ENCODE peak calls at places on chromosomes 11 and 22, in seven cellular contexts. One of them, this sample, is unnamed.

GRCh38 chr11:70524096-70524922 is 126.0 kb downstream of the CTTN start:
- DNase-seq in activated B cell treated with CpG ODN at 0.5 μM for 24 hours: no peak
- DNase-seq in astrocyte of the spinal cord: no peak
- DNase-seq in heart left ventricle: no peak
- DNase-seq in neural progenitor cell: no peak
- DNase-seq in body of pancreas: no peak
- DNase-seq in endothelial cell: no peak
- DNase-seq in this sample: no peak

GRCh38 chr22:31647516-31647915 is 14.5 kb downstream of the PISD start:
- DNase-seq in activated B cell treated with CpG ODN at 0.5 μM for 24 hours: no peak
- DNase-seq in astrocyte of the spinal cord: peak; percentile 76
- DNase-seq in heart left ventricle: no peak
- DNase-seq in neural progenitor cell: no peak
- DNase-seq in body of pancreas: no peak
- DNase-seq in endothelial cell: no peak
- DNase-seq in this sample: no peak

GRCh38 chr11:123450593-123450992 is 20.5 kb downstream of the GRAMD1B start:
- DNase-seq in activated B cell treated with CpG ODN at 0.5 μM for 24 hours: no peak
- DNase-seq in astrocyte of the spinal cord: peak; percentile 33
- DNase-seq in heart left ventricle: peak; percentile 34
- DNase-seq in neural progenitor cell: no peak
- DNase-seq in body of pancreas: no peak
- DNase-seq in endothelial cell: no peak
- DNase-seq in this sample: no peak

GRCh38 chr22:28894320-28894719 is 10.9 kb downstream of the ZNRF3 start:
- DNase-seq in activated B cell treated with CpG ODN at 0.5 μM for 24 hours: no peak
- DNase-seq in astrocyte of the spinal cord: no peak
- DNase-seq in heart left ventricle: peak; percentile 54
- DNase-seq in neural progenitor cell: no peak
- DNase-seq in body of pancreas: peak; percentile 34
- DNase-seq in endothelial cell: no peak
- DNase-seq in this sample: no peak

GRCh38 chr11:128497057-128497957 is 90.1 kb downstream of the ETS1 start:
- DNase-seq in activated B cell treated with CpG ODN at 0.5 μM for 24 hours: peak; percentile 43
- DNase-seq in astrocyte of the spinal cord: peak; percentile 99
- DNase-seq in heart left ventricle: peak; percentile 62
- DNase-seq in neural progenitor cell: no peak
- DNase-seq in body of pancreas: peak; percentile 58
- DNase-seq in endothelial cell: no peak
- DNase-seq in this sample: no peak

GRCh38 chr11:2379471-2380174 is 2.5 kb downstream of the CD81 start:
- DNase-seq in activated B cell treated with CpG ODN at 0.5 μM for 24 hours: no peak
- DNase-seq in astrocyte of the spinal cord: no peak
- DNase-seq in heart left ventricle: peak; percentile 42
- DNase-seq in neural progenitor cell: no peak
- DNase-seq in body of pancreas: peak; percentile 14
- DNase-seq in endothelial cell: no peak
- DNase-seq in this sample: no peak

GRCh38 chr11:612201-612960 is 3.4 kb downstream of the IRF7 start:
- DNase-seq in activated B cell treated with CpG ODN at 0.5 μM for 24 hours: no peak
- DNase-seq in astrocyte of the spinal cord: no peak
- DNase-seq in heart left ventricle: no peak
- DNase-seq in neural progenitor cell: peak; percentile 48
- DNase-seq in body of pancreas: no peak
- DNase-seq in endothelial cell: no peak
- DNase-seq in this sample: no peak

GRCh38 chr11:97234016-97234415 is 844.2 kb downstream of the JRKL start:
- DNase-seq in activated B cell treated with CpG ODN at 0.5 μM for 24 hours: no peak
- DNase-seq in astrocyte of the spinal cord: no peak
- DNase-seq in heart left ventricle: no peak
- DNase-seq in neural progenitor cell: no peak
- DNase-seq in body of pancreas: no peak
- DNase-seq in endothelial cell: no peak
- DNase-seq in this sample: no peak

GRCh38 chr11:114304969-114305368 is 8.8 kb downstream of the NNMT start:
- DNase-seq in activated B cell treated with CpG ODN at 0.5 μM for 24 hours: no peak
- DNase-seq in astrocyte of the spinal cord: peak; percentile 8
- DNase-seq in heart left ventricle: no peak
- DNase-seq in neural progenitor cell: no peak
- DNase-seq in body of pancreas: no peak
- DNase-seq in endothelial cell: no peak
- DNase-seq in this sample: no peak

GRCh38 chr11:95149659-95150294 is 60.1 kb downstream of the ENDOD1 start:
- DNase-seq in activated B cell treated with CpG ODN at 0.5 μM for 24 hours: no peak
- DNase-seq in astrocyte of the spinal cord: peak; percentile 50
- DNase-seq in heart left ventricle: peak; percentile 58
- DNase-seq in neural progenitor cell: peak; percentile 90
- DNase-seq in body of pancreas: peak; percentile 58
- DNase-seq in endothelial cell: peak; percentile 41
- DNase-seq in this sample: peak; percentile 46

GRCh38 chr11:90476442-90477007 is 253.7 kb upstream of the CHORDC1 start:
- DNase-seq in activated B cell treated with CpG ODN at 0.5 μM for 24 hours: no peak
- DNase-seq in astrocyte of the spinal cord: peak; percentile 33
- DNase-seq in heart left ventricle: peak; percentile 23
- DNase-seq in neural progenitor cell: peak; percentile 58
- DNase-seq in body of pancreas: peak; percentile 65
- DNase-seq in endothelial cell: peak; percentile 38
- DNase-seq in this sample: no peak

GRCh38 chr22:43436536-43437267 is 24.9 kb downstream of the MPPED1 start:
- DNase-seq in activated B cell treated with CpG ODN at 0.5 μM for 24 hours: no peak
- DNase-seq in astrocyte of the spinal cord: no peak
- DNase-seq in heart left ventricle: no peak
- DNase-seq in neural progenitor cell: no peak
- DNase-seq in body of pancreas: no peak
- DNase-seq in endothelial cell: no peak
- DNase-seq in this sample: no peak

GRCh38 chr11:124977006-124977405 is 23.0 kb downstream of the CCDC15 start:
- DNase-seq in activated B cell treated with CpG ODN at 0.5 μM for 24 hours: no peak
- DNase-seq in astrocyte of the spinal cord: peak; percentile 2
- DNase-seq in heart left ventricle: no peak
- DNase-seq in neural progenitor cell: no peak
- DNase-seq in body of pancreas: no peak
- DNase-seq in endothelial cell: no peak
- DNase-seq in this sample: no peak

GRCh38 chr11:31437742-31438435 is 68.2 kb downstream of the DNAJC24 start:
- DNase-seq in activated B cell treated with CpG ODN at 0.5 μM for 24 hours: no peak
- DNase-seq in astrocyte of the spinal cord: peak; percentile 62
- DNase-seq in heart left ventricle: no peak
- DNase-seq in neural progenitor cell: no peak
- DNase-seq in body of pancreas: no peak
- DNase-seq in endothelial cell: no peak
- DNase-seq in this sample: no peak

GRCh38 chr11:43515090-43515489 is 156.4 kb downstream of the TTC17 start:
- DNase-seq in activated B cell treated with CpG ODN at 0.5 μM for 24 hours: no peak
- DNase-seq in astrocyte of the spinal cord: no peak
- DNase-seq in heart left ventricle: no peak
- DNase-seq in neural progenitor cell: peak; percentile 44
- DNase-seq in body of pancreas: peak; percentile 10
- DNase-seq in endothelial cell: peak; percentile 24
- DNase-seq in this sample: no peak

GRCh38 chr22:20299736-20300136 is 20.1 kb downstream of the DGCR6L start:
- DNase-seq in activated B cell treated with CpG ODN at 0.5 μM for 24 hours: no peak
- DNase-seq in astrocyte of the spinal cord: peak; percentile 3
- DNase-seq in heart left ventricle: no peak
- DNase-seq in neural progenitor cell: no peak
- DNase-seq in body of pancreas: peak; percentile 75
- DNase-seq in endothelial cell: no peak
- DNase-seq in this sample: no peak

GRCh38 chr22:45757068-45757467 is 85.4 kb downstream of the ATXN10 start:
- DNase-seq in activated B cell treated with CpG ODN at 0.5 μM for 24 hours: no peak
- DNase-seq in astrocyte of the spinal cord: no peak
- DNase-seq in heart left ventricle: peak; percentile 30
- DNase-seq in neural progenitor cell: peak; percentile 89
- DNase-seq in body of pancreas: peak; percentile 33
- DNase-seq in endothelial cell: no peak
- DNase-seq in this sample: no peak

GRCh38 chr11:25737071-25737675 is 594.8 kb upstream of the ANO3 start:
- DNase-seq in activated B cell treated with CpG ODN at 0.5 μM for 24 hours: no peak
- DNase-seq in astrocyte of the spinal cord: no peak
- DNase-seq in heart left ventricle: no peak
- DNase-seq in neural progenitor cell: no peak
- DNase-seq in body of pancreas: no peak
- DNase-seq in endothelial cell: no peak
- DNase-seq in this sample: no peak

GRCh38 chr11:120527111-120527748 is 15.7 kb downstream of the GRIK4 start:
- DNase-seq in activated B cell treated with CpG ODN at 0.5 μM for 24 hours: no peak
- DNase-seq in astrocyte of the spinal cord: peak; percentile 17
- DNase-seq in heart left ventricle: no peak
- DNase-seq in neural progenitor cell: peak; percentile 74
- DNase-seq in body of pancreas: no peak
- DNase-seq in endothelial cell: no peak
- DNase-seq in this sample: no peak
- TF ChIP-seq CTCF in activated B cell treated with CpG ODN at 0.5 μM for 24 hours: no peak
- TF ChIP-seq CTCF in astrocyte of the spinal cord: peak; percentile 1
- TF ChIP-seq CTCF in heart left ventricle: no peak
- TF ChIP-seq CTCF in neural progenitor cell: peak; percentile 52
- TF ChIP-seq CTCF in body of pancreas: no peak
- TF ChIP-seq CTCF in endothelial cell: no peak
- TF ChIP-seq CTCF in this sample: peak; percentile 39

DNA sequence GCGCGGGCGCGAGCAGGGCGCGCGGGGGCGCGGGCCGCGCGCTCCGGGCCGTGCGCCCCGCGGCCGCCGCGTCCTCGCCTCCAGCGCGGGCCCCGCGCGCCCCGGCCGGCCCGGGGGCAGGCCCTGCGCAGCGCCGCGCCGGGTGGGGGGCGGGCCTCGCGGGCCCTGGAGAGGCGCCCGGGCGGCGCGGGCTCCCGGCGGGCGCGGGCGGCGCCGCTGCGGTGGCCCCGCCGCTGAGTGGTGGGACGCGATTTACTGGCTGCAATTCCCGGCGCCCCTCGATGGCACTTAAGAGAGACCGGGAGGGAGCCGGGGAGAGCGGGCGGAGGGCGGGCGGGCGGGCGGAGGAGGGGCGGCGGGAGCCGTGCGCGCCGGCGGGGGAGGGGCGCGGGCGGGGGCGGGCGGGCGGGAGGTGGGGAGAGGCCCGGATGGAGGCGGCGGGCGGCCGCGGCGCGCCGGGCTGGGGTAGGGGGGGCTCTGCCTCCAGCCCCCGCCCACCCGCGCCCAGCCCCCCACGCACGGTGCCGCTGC is 73.2 kb upstream of the TCF20 start:
- DNase-seq in activated B cell treated with CpG ODN at 0.5 μM for 24 hours: no peak
- DNase-seq in astrocyte of the spinal cord: no peak
- DNase-seq in heart left ventricle: no peak
- DNase-seq in neural progenitor cell: peak; percentile 81
- DNase-seq in body of pancreas: peak; percentile 24
- DNase-seq in endothelial cell: no peak
- DNase-seq in this sample: no peak
- TF ChIP-seq CTCF in activated B cell treated with CpG ODN at 0.5 μM for 24 hours: no peak
- TF ChIP-seq CTCF in astrocyte of the spinal cord: no peak
- TF ChIP-seq CTCF in heart left ventricle: no peak
- TF ChIP-seq CTCF in neural progenitor cell: no peak
- TF ChIP-seq CTCF in body of pancreas: no peak
- TF ChIP-seq CTCF in endothelial cell: no peak
- TF ChIP-seq CTCF in this sample: no peak

GRCh38 chr11:119479685-119480275 is 56.8 kb upstream of the THY1 start:
- DNase-seq in activated B cell treated with CpG ODN at 0.5 μM for 24 hours: no peak
- DNase-seq in astrocyte of the spinal cord: peak; percentile 26
- DNase-seq in heart left ventricle: no peak
- DNase-seq in neural progenitor cell: peak; percentile 67
- DNase-seq in body of pancreas: no peak
- DNase-seq in endothelial cell: peak; percentile 58
- DNase-seq in this sample: no peak
- TF ChIP-seq CTCF in activated B cell treated with CpG ODN at 0.5 μM for 24 hours: no peak
- TF ChIP-seq CTCF in astrocyte of the spinal cord: peak; percentile 70
- TF ChIP-seq CTCF in heart left ventricle: no peak
- TF ChIP-seq CTCF in neural progenitor cell: peak; percentile 63
- TF ChIP-seq CTCF in body of pancreas: no peak
- TF ChIP-seq CTCF in endothelial cell: peak; percentile 78
- TF ChIP-seq CTCF in this sample: peak; percentile 65

GRCh38 chr11:26993965-26994446 is at the start of gene FIBIN:
- DNase-seq in activated B cell treated with CpG ODN at 0.5 μM for 24 hours: no peak
- DNase-seq in astrocyte of the spinal cord: peak; percentile 80
- DNase-seq in heart left ventricle: peak; percentile 33
- DNase-seq in neural progenitor cell: peak; percentile 35
- DNase-seq in body of pancreas: peak; percentile 17
- DNase-seq in endothelial cell: peak; percentile 32
- DNase-seq in this sample: no peak
- TF ChIP-seq CTCF in activated B cell treated with CpG ODN at 0.5 μM for 24 hours: no peak
- TF ChIP-seq CTCF in astrocyte of the spinal cord: peak; percentile 8
- TF ChIP-seq CTCF in heart left ventricle: no peak
- TF ChIP-seq CTCF in neural progenitor cell: no peak
- TF ChIP-seq CTCF in body of pancreas: no peak
- TF ChIP-seq CTCF in endothelial cell: no peak
- TF ChIP-seq CTCF in this sample: no peak

DNA sequence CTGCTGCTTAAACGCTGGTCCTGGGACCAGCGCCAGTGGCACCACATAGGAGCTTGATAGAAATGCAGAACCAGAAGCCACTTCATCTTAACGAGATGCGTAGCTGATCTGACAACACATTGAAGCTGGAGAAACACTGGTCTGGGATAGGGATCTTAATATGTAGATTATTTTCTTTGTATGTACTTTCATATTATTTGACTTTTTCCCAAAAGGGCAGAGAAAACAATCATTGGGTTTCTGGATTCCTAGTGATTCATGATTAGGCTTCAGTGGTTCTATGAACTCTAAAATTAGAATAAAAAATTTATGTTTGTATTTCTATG is 12.3 kb downstream of the MPEG1 start:
- DNase-seq in activated B cell treated with CpG ODN at 0.5 μM for 24 hours: no peak
- DNase-seq in astrocyte of the spinal cord: no peak
- DNase-seq in heart left ventricle: no peak
- DNase-seq in neural progenitor cell: no peak
- DNase-seq in body of pancreas: no peak
- DNase-seq in endothelial cell: no peak
- DNase-seq in this sample: no peak
- TF ChIP-seq CTCF in activated B cell treated with CpG ODN at 0.5 μM for 24 hours: no peak
- TF ChIP-seq CTCF in astrocyte of the spinal cord: no peak
- TF ChIP-seq CTCF in heart left ventricle: no peak
- TF ChIP-seq CTCF in neural progenitor cell: no peak
- TF ChIP-seq CTCF in body of pancreas: no peak
- TF ChIP-seq CTCF in endothelial cell: no peak
- TF ChIP-seq CTCF in this sample: no peak

GRCh38 chr11:93921695-93922468 is 71.5 kb upstream of the VSTM5 start:
- DNase-seq in activated B cell treated with CpG ODN at 0.5 μM for 24 hours: no peak
- DNase-seq in astrocyte of the spinal cord: peak; percentile 66
- DNase-seq in heart left ventricle: no peak
- DNase-seq in neural progenitor cell: peak; percentile 81
- DNase-seq in body of pancreas: peak; percentile 57
- DNase-seq in endothelial cell: peak; percentile 64
- DNase-seq in this sample: peak; percentile 17
- TF ChIP-seq CTCF in activated B cell treated with CpG ODN at 0.5 μM for 24 hours: no peak
- TF ChIP-seq CTCF in astrocyte of the spinal cord: peak; percentile 92
- TF ChIP-seq CTCF in heart left ventricle: peak; percentile 47
- TF ChIP-seq CTCF in neural progenitor cell: peak; percentile 83
- TF ChIP-seq CTCF in body of pancreas: peak; percentile 53
- TF ChIP-seq CTCF in endothelial cell: peak; percentile 52
- TF ChIP-seq CTCF in this sample: peak; percentile 71

DNA sequence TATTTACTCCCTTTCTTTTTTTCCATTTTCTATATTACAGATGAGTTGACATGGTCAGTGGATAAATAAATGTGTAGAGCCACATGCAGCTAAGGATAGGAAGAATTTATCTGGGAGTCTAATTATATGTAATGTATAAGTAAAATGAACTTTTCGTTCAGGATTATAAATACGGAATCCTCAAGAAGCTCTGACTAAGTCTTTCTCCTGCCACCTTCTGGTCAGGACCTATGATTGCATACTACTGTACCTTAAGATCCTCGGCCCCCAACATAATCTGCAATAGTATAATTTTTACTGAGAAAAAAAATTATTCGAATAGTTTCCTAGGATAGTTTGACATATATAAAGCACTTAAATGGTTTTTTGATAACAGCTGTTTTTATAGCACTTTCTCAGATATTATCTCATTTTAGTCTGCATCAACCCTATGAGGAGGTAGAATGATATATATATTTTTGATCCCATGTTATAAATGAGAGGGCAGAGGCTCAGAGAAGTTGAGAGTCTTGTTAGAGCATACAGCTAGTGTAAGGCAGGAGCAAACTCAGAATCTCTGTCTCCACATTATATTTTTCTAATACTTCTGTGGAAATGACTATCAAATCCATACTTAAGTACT is 36.1 kb downstream of the CCDC90B start:
- DNase-seq in activated B cell treated with CpG ODN at 0.5 μM for 24 hours: no peak
- DNase-seq in astrocyte of the spinal cord: peak; percentile 65
- DNase-seq in heart left ventricle: no peak
- DNase-seq in neural progenitor cell: peak; percentile 39
- DNase-seq in body of pancreas: no peak
- DNase-seq in endothelial cell: no peak
- DNase-seq in this sample: no peak
- TF ChIP-seq CTCF in activated B cell treated with CpG ODN at 0.5 μM for 24 hours: peak; percentile 90
- TF ChIP-seq CTCF in astrocyte of the spinal cord: peak; percentile 70
- TF ChIP-seq CTCF in heart left ventricle: peak; percentile 53
- TF ChIP-seq CTCF in neural progenitor cell: peak; percentile 70
- TF ChIP-seq CTCF in body of pancreas: peak; percentile 54
- TF ChIP-seq CTCF in endothelial cell: peak; percentile 74
- TF ChIP-seq CTCF in this sample: peak; percentile 69